ENCODE peak calls at places on chromosomes 12 and 14, in seven cellular contexts. D is upper lobe of right lung, W is Panc1, P is MM.1S, B is A549, J is RWPE1, Y is heart left ventricle. Q is an unnamed sample.

GRCh38 chr12:15268927-15269552 is 47.8 kb upstream of the RERG start:
- DNase-seq in D (no peak), W (peak), P (peak), B (peak), J (peak), Y (no peak), Q (no peak)

GRCh38 chr14:75399819-75400678 is 27.8 kb upstream of the JDP2 start:
- DNase-seq in D (peak), W (no peak), P (no peak), B (peak), J (peak), Y (peak), Q (peak)

GRCh38 chr12:95337176-95337575 is 119.6 kb downstream of the VEZT start:
- DNase-seq in D (no peak), W (no peak), P (no peak), B (no peak), J (no peak), Y (no peak), Q (no peak)

GRCh38 chr12:111068281-111068680 is 147.9 kb upstream of the MYL2 start:
- DNase-seq in D (no peak), W (no peak), P (no peak), B (no peak), J (no peak), Y (no peak), Q (no peak)

GRCh38 chr14:59275668-59276067 is 87.2 kb downstream of the DAAM1 start:
- DNase-seq in D (no peak), W (peak), P (no peak), B (peak), J (peak), Y (no peak), Q (no peak)

GRCh38 chr12:15863258-15863835 is 18.8 kb upstream of the STRAP start:
- DNase-seq in D (no peak), W (no peak), P (no peak), B (no peak), J (no peak), Y (no peak), Q (no peak)

GRCh38 chr12:94134226-94134795 is 14.1 kb upstream of the PLXNC1 start:
- DNase-seq in D (no peak), W (peak), P (peak), B (peak), J (peak), Y (no peak), Q (no peak)

GRCh38 chr12:90514325-90514724 is 440.7 kb downstream of the CCER1 start:
- DNase-seq in D (no peak), W (no peak), P (no peak), B (no peak), J (no peak), Y (no peak), Q (no peak)

GRCh38 chr14:60125918-60126317 is 34.2 kb downstream of the PCNX4 start:
- DNase-seq in D (no peak), W (no peak), P (no peak), B (no peak), J (no peak), Y (no peak), Q (no peak)

GRCh38 chr12:1583421-1584078 is 10.8 kb downstream of the FBXL14 start:
- DNase-seq in D (no peak), W (no peak), P (peak), B (peak), J (peak), Y (no peak), Q (peak)

GRCh38 chr14:68464716-68465115 is 328.2 kb downstream of the ZFP36L1 start:
- DNase-seq in D (no peak), W (no peak), P (no peak), B (peak), J (peak), Y (no peak), Q (no peak)

GRCh38 chr12:26831959-26832816 is 806 bp downstream of the ITPR2 start:
- DNase-seq in D (peak), W (peak), P (peak), B (peak), J (peak), Y (peak), Q (peak)

GRCh38 chr12:67256649-67257048 is 12.5 kb upstream of the CAND1 start:
- DNase-seq in D (no peak), W (no peak), P (no peak), B (no peak), J (no peak), Y (peak), Q (no peak)

GRCh38 chr12:1562813-1563412 is 31.5 kb downstream of the FBXL14 start:
- DNase-seq in D (no peak), W (no peak), P (no peak), B (no peak), J (no peak), Y (no peak), Q (no peak)

GRCh38 chr14:68644101-68644500 is 148.8 kb downstream of the ZFP36L1 start:
- DNase-seq in D (peak), W (no peak), P (no peak), B (no peak), J (no peak), Y (no peak), Q (no peak)

GRCh38 chr14:90451443-90451842 is 54.6 kb downstream of the CALM1 start:
- DNase-seq in D (peak), W (no peak), P (no peak), B (no peak), J (no peak), Y (no peak), Q (no peak)

GRCh38 chr12:116880817-116881324 is 370 bp downstream of the HRK start:
- DNase-seq in D (peak), W (no peak), P (peak), B (peak), J (no peak), Y (no peak), Q (no peak)

GRCh38 chr14:87097021-87097420 is 896.0 kb downstream of the GALC start:
- DNase-seq in D (no peak), W (no peak), P (no peak), B (no peak), J (no peak), Y (no peak), Q (no peak)

GRCh38 chr12:54996235-54996634 is 11.7 kb upstream of the TESPA1 start:
- DNase-seq in D (no peak), W (no peak), P (no peak), B (no peak), J (no peak), Y (no peak), Q (no peak)

GRCh38 chr14:69968151-69968550 is 88.9 kb downstream of the SMOC1 start:
- DNase-seq in D (no peak), W (no peak), P (no peak), B (no peak), J (no peak), Y (no peak), Q (no peak)

GRCh38 chr14:43729149-43729548 is 777.9 kb downstream of the FSCB start:
- DNase-seq in D (no peak), W (no peak), P (no peak), B (no peak), J (no peak), Y (no peak), Q (no peak)

GRCh38 chr12:9667403-9667802 is 2.1 kb upstream of the CLEC2D start:
- DNase-seq in D (no peak), W (no peak), P (peak), B (no peak), J (no peak), Y (no peak), Q (no peak)

DNA sequence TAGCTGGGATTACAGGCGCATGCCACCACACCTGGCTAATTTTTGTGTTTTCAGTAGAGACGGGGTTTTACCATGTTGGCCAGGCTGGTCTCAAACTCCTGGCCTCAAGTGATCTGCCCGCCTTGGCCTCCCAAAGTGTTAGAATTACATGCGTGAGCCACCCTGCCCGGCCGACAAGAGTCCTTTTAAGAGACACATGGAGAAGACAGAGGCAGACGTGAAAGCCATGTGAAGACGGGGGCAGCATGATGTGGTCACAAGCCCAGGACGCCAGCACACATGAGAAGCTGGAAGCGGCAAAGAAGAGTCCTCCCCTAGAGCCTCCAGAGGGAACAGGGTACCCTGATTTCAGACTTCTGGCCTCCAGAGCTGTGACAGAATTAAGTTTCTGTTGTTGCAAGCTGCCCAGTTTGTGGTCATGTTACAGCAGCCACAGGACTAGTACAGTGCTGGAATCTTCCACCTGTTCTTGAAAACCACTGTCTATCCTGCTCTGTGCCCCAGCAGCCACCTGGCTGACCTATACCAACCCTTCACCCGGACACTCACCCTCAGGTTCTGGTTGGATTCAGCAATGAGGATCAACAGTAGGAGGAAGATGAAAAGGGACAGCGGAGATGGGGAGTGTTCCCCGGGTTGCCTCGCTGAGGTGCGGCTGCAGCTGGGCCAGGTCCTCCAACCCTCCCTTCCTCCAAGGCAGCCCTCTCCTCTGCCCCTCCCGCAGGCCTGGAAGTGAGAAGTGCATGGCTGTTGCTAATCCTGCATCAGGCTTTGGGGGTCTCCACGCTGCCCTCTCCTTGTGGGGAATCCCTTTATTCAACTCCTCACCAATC is 16.9 kb downstream of the VPS37B start:
- DNase-seq in D (no peak), W (no peak), P (peak), B (no peak), J (no peak), Y (no peak), Q (no peak)
- H3K27ac ChIP-seq in D (peak), W (peak), P (peak), B (no peak), J (peak), Y (no peak), Q (no peak)

GRCh38 chr12:52235001-52235760 is 2.1 kb downstream of the KRT7 start:
- DNase-seq in D (peak), W (no peak), P (no peak), B (no peak), J (peak), Y (peak), Q (no peak)

GRCh38 chr12:52234226-52234810 is 1.3 kb downstream of the KRT7 start:
- DNase-seq in D (peak), W (no peak), P (no peak), B (no peak), J (peak), Y (peak), Q (no peak)

GRCh38 chr12:52236386-52237050 is 3.5 kb downstream of the KRT7 start:
- DNase-seq in D (no peak), W (no peak), P (no peak), B (no peak), J (no peak), Y (peak), Q (no peak)

GRCh38 chr12:52233462-52234141 is 559 bp downstream of the KRT7 start:
- DNase-seq in D (peak), W (no peak), P (no peak), B (no peak), J (peak), Y (peak), Q (no peak)

GRCh38 chr12:52235822-52236291 is 2.8 kb downstream of the KRT7 start:
- DNase-seq in D (no peak), W (no peak), P (no peak), B (no peak), J (peak), Y (peak), Q (no peak)
- H3K27ac ChIP-seq in D (peak), W (peak), P (no peak), B (peak), J (peak), Y (no peak), Q (no peak)

DNA sequence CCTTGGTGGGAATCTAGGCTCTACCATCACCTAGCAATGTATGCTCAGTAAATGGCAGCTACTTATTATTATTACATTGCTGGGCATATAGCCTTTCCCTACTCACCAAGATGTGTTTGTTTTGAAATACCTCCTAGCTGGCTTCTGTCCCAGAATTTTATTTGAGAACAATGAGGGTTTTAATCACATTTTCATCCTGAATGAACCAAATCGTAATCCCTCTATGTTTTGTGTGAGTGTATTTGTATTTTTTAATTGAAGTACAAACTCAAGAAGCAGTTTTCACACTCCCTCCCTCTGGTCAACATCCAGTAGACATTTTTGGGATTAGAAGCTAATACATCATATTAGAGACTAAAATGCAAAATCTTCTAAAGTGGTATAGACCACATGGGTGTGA is 7.6 kb downstream of the SLC7A8 start:
- DNase-seq in D (no peak), W (no peak), P (no peak), B (no peak), J (no peak), Y (no peak), Q (no peak)
- H3K27ac ChIP-seq in D (no peak), W (no peak), P (no peak), B (no peak), J (peak), Y (no peak), Q (no peak)

DNA sequence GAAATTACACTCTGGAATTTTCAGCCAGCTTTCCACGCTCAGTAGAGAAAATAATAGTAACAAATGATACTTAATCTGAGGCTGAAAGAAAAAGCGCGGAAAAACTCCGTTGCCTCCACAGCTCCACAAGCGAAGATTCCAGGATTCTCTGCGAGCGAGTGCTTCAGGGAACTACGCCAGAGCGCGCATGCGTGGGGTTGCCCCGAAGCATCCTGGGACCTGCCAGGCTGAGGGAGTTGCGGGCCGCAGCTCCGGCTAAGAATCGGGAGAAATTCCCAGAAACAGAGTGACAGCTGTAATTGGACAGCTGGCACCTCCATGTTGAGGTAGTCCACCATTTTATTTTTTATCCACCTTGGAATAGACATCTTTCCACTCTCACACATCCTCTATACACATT is 12.0 kb upstream of the TTC5 start:
- DNase-seq in D (peak), W (no peak), P (no peak), B (no peak), J (no peak), Y (no peak), Q (no peak)
- H3K27ac ChIP-seq in D (no peak), W (no peak), P (no peak), B (no peak), J (no peak), Y (no peak), Q (no peak)

GRCh38 chr12:122130150-122130549 is 43.9 kb downstream of the IL31 start:
- DNase-seq in D (no peak), W (no peak), P (no peak), B (no peak), J (peak), Y (peak), Q (no peak)
- H3K27ac ChIP-seq in D (no peak), W (no peak), P (no peak), B (peak), J (peak), Y (no peak), Q (no peak)

DNA sequence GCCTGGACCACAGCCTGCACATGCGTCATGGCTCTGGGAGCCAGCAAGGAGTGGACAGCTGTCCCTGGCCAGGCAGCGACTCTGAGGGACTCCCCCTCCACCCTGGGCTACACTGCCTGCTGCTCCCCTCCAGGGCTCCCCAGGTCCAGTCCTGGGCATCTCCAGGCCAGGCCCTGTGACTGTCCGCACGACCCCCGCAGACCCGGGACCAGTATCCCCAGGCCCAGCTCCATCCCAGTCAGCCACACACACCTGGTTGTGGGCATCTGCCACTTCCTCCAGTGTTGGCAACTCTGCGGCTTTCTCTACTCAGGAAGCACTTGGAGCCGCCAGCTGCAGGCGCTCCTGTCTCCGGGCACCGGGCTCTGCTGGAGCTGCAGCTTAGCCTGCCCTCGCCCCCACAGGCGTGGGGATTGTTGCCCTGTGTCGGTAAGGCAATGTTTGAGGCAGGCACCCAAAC is 2.4 kb downstream of the ULK1 start:
- DNase-seq in D (no peak), W (no peak), P (no peak), B (no peak), J (no peak), Y (no peak), Q (no peak)
- H3K27ac ChIP-seq in D (peak), W (peak), P (peak), B (peak), J (peak), Y (peak), Q (peak)

GRCh38 chr12:107365703-107366102 is 272.4 kb upstream of the CRY1 start:
- DNase-seq in D (no peak), W (no peak), P (no peak), B (no peak), J (no peak), Y (no peak), Q (no peak)

GRCh38 chr12:107361970-107362369 is 268.6 kb upstream of the CRY1 start:
- DNase-seq in D (no peak), W (no peak), P (no peak), B (no peak), J (no peak), Y (no peak), Q (no peak)

GRCh38 chr12:107360472-107360871 is 267.1 kb upstream of the CRY1 start:
- DNase-seq in D (no peak), W (no peak), P (no peak), B (no peak), J (peak), Y (no peak), Q (no peak)

GRCh38 chr12:107364875-107365518 is 271.6 kb upstream of the CRY1 start:
- DNase-seq in D (no peak), W (no peak), P (no peak), B (no peak), J (no peak), Y (no peak), Q (no peak)

GRCh38 chr12:107362960-107363359 is 269.6 kb upstream of the CRY1 start:
- DNase-seq in D (no peak), W (no peak), P (no peak), B (no peak), J (no peak), Y (no peak), Q (no peak)
- H3K27ac ChIP-seq in D (no peak), W (no peak), P (no peak), B (peak), J (no peak), Y (no peak), Q (no peak)

Q was measured in caudate nucleus.